ENCODE peak calls at places on chromosomes 3 and 15, in seven cellular contexts. N is endodermal cell, O is endothelial cell of umbilical vein, V is pancreas, P is WERI-Rb-1, M is lung, F is heart left ventricle. D is an unnamed sample.

GRCh38 chr15:63244399-63244798 is 33.0 kb upstream of the APH1B start:
- DNase-seq in O (peak; percentile 92), F (no peak), N (no peak), P (no peak), M (no peak), V (no peak), D (no peak)

GRCh38 chr15:58115692-58116091 is 22.5 kb upstream of the AQP9 start:
- DNase-seq in O (peak; percentile 37), P (no peak), F (no peak), M (no peak), V (no peak), N (no peak), D (no peak)

GRCh38 chr3:7847521-7847920 is 654.1 kb upstream of the LMCD1 start:
- DNase-seq in F (no peak), P (no peak), N (no peak), V (no peak), O (no peak), M (no peak), D (no peak)

GRCh38 chr15:87707076-87707475 is 549.5 kb downstream of the NTRK3 start:
- DNase-seq in P (peak; percentile 78), F (no peak), M (no peak), V (no peak), O (no peak), N (no peak), D (no peak)

GRCh38 chr15:87871738-87872315 is 384.7 kb downstream of the NTRK3 start:
- DNase-seq in F (no peak), P (no peak), M (no peak), V (no peak), O (no peak), N (no peak), D (no peak)

GRCh38 chr3:169610888-169611291 is 52.6 kb downstream of the MECOM start:
- DNase-seq in O (no peak), V (no peak), M (no peak), N (no peak), P (no peak), F (no peak), D (no peak)

GRCh38 chr3:187999821-188000220 is 154.1 kb upstream of the LPP start:
- DNase-seq in N (no peak), P (no peak), V (no peak), O (no peak), M (no peak), F (no peak), D (no peak)

GRCh38 chr3:184780981-184781515 is 30.9 kb upstream of the VPS8 start:
- DNase-seq in O (no peak), M (no peak), F (no peak), V (peak; percentile 82), N (no peak), P (no peak), D (no peak)

GRCh38 chr15:52784799-52785671 is 5.1 kb downstream of the ONECUT1 start:
- DNase-seq in O (no peak), M (no peak), F (no peak), V (peak; percentile 94), P (peak; percentile 40), N (peak; percentile 77), D (no peak)
- H3K27ac ChIP-seq in O (no peak overlapping the region), M (no peak overlapping the region), F (no peak overlapping the region), V (peak overlapping the region; percentile 91), P (no peak overlapping the region), N (peak overlapping the region; percentile 77), D (no peak overlapping the region)

GRCh38 chr3:194983121-194983520 is 287.8 kb downstream of the XXYLT1 start:
- DNase-seq in F (no peak), O (no peak), V (no peak), N (no peak), M (no peak), P (no peak), D (no peak)

GRCh38 chr3:194984026-194984425 is 286.9 kb downstream of the XXYLT1 start:
- DNase-seq in P (no peak), N (no peak), F (no peak), V (no peak), M (no peak), O (no peak), D (no peak)

GRCh38 chr3:194985031-194985578 is 285.9 kb downstream of the XXYLT1 start:
- DNase-seq in N (peak; percentile 96), O (no peak), V (peak; percentile 43), M (peak; percentile 74), P (no peak), F (peak; percentile 92), D (peak; percentile 52)

GRCh38 chr3:194983620-194984019 is 287.3 kb downstream of the XXYLT1 start:
- DNase-seq in N (no peak), V (no peak), F (no peak), M (no peak), P (no peak), O (no peak), D (no peak)

GRCh38 chr3:194984624-194985023 is 286.3 kb downstream of the XXYLT1 start:
- DNase-seq in P (no peak), V (no peak), F (no peak), M (no peak), N (no peak), O (no peak), D (no peak)
- H3K4me3 ChIP-seq in P (no peak overlapping the region), V (no peak overlapping the region), F (peak overlapping the region; percentile 20), M (no peak overlapping the region), N (no peak overlapping the region), O (no peak overlapping the region), D (peak overlapping the region; percentile 30)

GRCh38 chr3:65758871-65759598 is 279.7 kb downstream of the MAGI1 start:
- DNase-seq in O (no peak), M (no peak), F (no peak), P (no peak), V (no peak), N (no peak), D (no peak)
- H3K27ac ChIP-seq in O (no peak overlapping the region), M (no peak overlapping the region), F (no peak overlapping the region), P (no peak overlapping the region), V (no peak overlapping the region), N (no peak overlapping the region), D (no peak overlapping the region)

DNA sequence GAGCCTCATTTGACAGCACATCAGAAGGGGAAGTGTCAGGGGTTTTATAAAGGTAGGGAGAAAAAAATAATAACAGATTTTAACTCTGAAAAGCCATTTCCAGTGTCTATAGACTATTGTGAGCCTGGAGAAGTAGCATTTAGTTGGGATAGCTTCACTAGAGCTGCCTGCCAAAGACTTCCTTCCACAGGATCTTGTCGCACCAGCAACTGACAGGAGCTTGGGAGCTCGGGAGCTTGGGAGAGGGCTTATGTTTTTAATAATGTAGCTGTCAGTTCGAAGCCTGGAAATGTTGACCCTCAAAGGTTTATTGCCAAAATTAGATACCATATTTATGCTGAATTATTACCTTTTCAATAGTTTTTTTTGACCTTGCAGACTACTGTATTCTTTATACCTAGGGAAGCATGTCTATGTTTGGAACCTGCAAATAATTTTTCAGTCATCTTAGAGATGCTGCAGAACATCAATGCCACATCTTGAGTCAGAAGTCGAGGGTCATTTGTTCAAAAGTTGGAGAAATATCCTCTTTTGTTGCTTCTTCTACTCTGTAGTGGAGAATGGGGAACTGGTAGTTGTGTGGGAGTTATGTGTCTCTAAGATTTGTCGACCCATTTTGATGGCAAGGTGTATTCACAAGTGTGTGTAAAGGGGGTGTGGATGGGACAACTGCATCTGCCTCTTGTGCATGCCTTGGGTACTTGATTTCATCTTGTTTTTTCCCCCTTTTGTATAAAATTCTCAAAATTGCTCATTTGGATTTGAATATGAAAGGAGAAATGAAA is 41.7 kb downstream of the ARPP21 start:
- DNase-seq in F (no peak), V (no peak), O (no peak), P (no peak), M (no peak), N (no peak), D (no peak)
- H3K4me3 ChIP-seq in F (no peak overlapping the region), V (no peak overlapping the region), O (no peak overlapping the region), P (no peak overlapping the region), M (no peak overlapping the region), N (no peak overlapping the region), D (no peak overlapping the region)

DNA sequence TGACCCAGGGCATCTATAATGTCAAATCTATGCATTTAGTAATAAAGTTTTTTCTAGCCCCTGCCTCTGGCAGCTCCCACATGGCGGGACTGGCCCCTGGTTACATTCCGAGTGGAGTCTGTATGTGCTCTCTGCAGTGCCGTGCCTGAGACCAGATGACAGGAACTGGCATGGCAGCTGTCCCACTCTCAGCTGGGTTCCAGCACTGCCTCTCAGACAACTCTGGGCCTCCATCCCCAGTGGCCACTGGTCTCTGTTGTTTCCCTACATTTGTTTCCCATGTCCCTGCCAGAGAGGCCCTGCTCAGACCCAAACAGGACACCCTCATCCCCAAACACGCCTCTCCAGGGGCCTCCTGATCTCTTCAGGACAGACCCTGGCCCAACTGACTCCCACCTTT is 109.3 kb downstream of the OCA2 start:
- DNase-seq in M (no peak), V (no peak), O (no peak), P (no peak), F (no peak), N (no peak), D (no peak)
- H3K27ac ChIP-seq in M (no peak overlapping the region), V (no peak overlapping the region), O (no peak overlapping the region), P (no peak overlapping the region), F (no peak overlapping the region), N (no peak overlapping the region), D (no peak overlapping the region)

DNA sequence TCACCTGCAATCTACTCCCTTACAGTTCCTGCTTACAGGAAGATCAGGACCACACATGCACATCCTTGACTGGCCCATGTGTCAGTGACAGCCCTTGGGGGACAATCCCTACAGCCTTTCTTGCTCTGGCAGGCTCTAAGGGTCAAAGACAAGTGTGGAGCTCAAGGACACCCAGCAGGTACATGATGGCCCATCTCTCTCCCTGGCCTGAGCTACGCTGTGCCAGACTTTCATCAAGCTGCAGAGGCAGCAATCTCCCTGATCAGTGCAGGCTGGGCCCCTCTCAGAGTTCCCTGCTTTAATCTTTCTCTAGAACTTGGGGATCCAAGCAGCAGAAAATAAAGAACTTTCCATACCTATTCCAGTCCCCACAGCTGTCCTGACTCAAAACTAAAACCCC is 2.6 kb downstream of the SEMA7A start:
- DNase-seq in F (no peak), V (no peak), M (no peak), N (no peak), P (no peak), O (no peak), D (no peak)
- H3K4me3 ChIP-seq in F (no peak overlapping the region), V (no peak overlapping the region), M (no peak overlapping the region), N (no peak overlapping the region), P (no peak overlapping the region), O (no peak overlapping the region), D (no peak overlapping the region)

GRCh38 chr3:156535162-156535627 is 19.7 kb downstream of the SSR3 start:
- DNase-seq in V (peak; percentile 63), P (no peak), M (peak; percentile 62), N (peak; percentile 71), F (peak; percentile 79), O (peak; percentile 94), D (peak; percentile 94)

GRCh38 chr3:156536524-156537316 is 18.2 kb downstream of the SSR3 start:
- DNase-seq in M (no peak), P (no peak), O (no peak), F (no peak), V (no peak), N (no peak), D (no peak)

GRCh38 chr3:156533205-156533604 is 21.7 kb downstream of the SSR3 start:
- DNase-seq in F (peak; percentile 37), M (no peak), P (no peak), V (no peak), O (no peak), N (no peak), D (no peak)

GRCh38 chr3:156532730-156533129 is 22.2 kb downstream of the SSR3 start:
- DNase-seq in M (no peak), N (no peak), V (no peak), F (no peak), O (no peak), P (no peak), D (no peak)

DNA sequence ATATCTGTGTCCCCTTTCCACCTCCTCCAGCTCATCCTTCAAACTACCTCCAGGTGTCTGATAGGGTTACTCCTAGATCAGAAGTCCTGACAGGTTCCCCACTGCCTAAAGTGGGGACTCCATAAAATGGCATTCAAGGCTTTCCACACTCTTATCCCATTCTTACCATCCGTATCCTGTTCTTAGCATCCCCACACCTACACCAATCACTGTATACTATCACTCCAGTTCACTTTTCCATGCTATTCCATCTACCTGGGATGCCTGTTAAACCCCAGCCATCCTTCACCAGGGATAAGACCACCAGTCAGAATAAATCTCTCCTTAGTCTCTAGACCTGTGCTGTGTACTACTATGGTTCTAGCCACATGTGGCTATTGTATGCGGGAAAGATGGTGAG is 19.1 kb downstream of the SSR3 start:
- DNase-seq in N (no peak), P (no peak), V (no peak), F (no peak), M (no peak), O (no peak), D (no peak)
- H3K27ac ChIP-seq in N (no peak overlapping the region), P (no peak overlapping the region), V (peak overlapping the region; percentile 81), F (peak overlapping the region; percentile 72), M (peak overlapping the region; percentile 2), O (peak overlapping the region; percentile 55), D (peak overlapping the region; percentile 80)